ENCODE peak calls at places on chromosomes 2 and 18, in ten cellular contexts. H, C, P, Q, I, B, G, S, T and A are unnamed samples.
A peak's percentile ranks its signal among the peaks of the same experiment; 100 is the strongest.

GRCh38 chr18:36315736-36316135 is 18.2 kb downstream of the FHOD3 start:
- DNase-seq in H (no peak), C (no peak), P (peak; percentile 87), Q (no peak), I (peak; percentile 57), B (no peak), G (no peak), S (peak; percentile 53), T (no peak), A (no peak)

GRCh38 chr2:64716569-64716968 is 62.9 kb upstream of the SERTAD2 start:
- DNase-seq in H (no peak), C (no peak), P (no peak), Q (no peak), I (no peak), B (no peak), G (no peak), S (no peak), T (no peak), A (no peak)

GRCh38 chr2:201643216-201643651 is at the start of gene TMEM237:
- DNase-seq in H (no peak), C (peak; percentile 40), P (peak; percentile 54), Q (peak; percentile 33), I (peak; percentile 63), B (no peak), G (peak; percentile 68), S (peak; percentile 32), T (no peak), A (peak; percentile 79)

GRCh38 chr2:43438858-43439655 is 156.8 kb downstream of the THADA start:
- DNase-seq in H (no peak), C (no peak), P (peak; percentile 41), Q (no peak), I (no peak), B (no peak), G (no peak), S (peak; percentile 39), T (no peak), A (no peak)

GRCh38 chr18:14976736-14977430 is 228.9 kb downstream of the ANKRD30B start:
- DNase-seq in H (no peak), C (no peak), P (no peak), Q (no peak), I (peak; percentile 12), B (no peak), G (no peak), S (no peak), T (no peak), A (no peak)

GRCh38 chr18:37956902-37957301 is 391.3 kb upstream of the CELF4 start:
- DNase-seq in H (no peak), C (no peak), P (no peak), Q (no peak), I (no peak), B (no peak), G (no peak), S (no peak), T (no peak), A (no peak)

GRCh38 chr18:57942493-57942892 is 101.5 kb upstream of the NEDD4L start:
- DNase-seq in H (no peak), C (no peak), P (no peak), Q (no peak), I (no peak), B (no peak), G (no peak), S (no peak), T (no peak), A (no peak)

GRCh38 chr18:10190564-10190963 is 263.9 kb upstream of the APCDD1 start:
- DNase-seq in H (no peak), C (no peak), P (peak; percentile 95), Q (no peak), I (peak; percentile 21), B (no peak), G (no peak), S (no peak), T (no peak), A (no peak)

GRCh38 chr18:48468151-48468550 is 59.0 kb upstream of the ZBTB7C start:
- DNase-seq in H (no peak), C (no peak), P (no peak), Q (no peak), I (no peak), B (no peak), G (no peak), S (no peak), T (no peak), A (no peak)

GRCh38 chr2:61512768-61513398 is 25.3 kb downstream of the XPO1 start:
- DNase-seq in H (no peak), C (no peak), P (no peak), Q (no peak), I (no peak), B (no peak), G (no peak), S (no peak), T (peak; percentile 29), A (no peak)

GRCh38 chr2:74554821-74555531 is 456 bp downstream of the DOK1 start:
- DNase-seq in H (no peak), C (peak; percentile 55), P (peak; percentile 53), Q (peak; percentile 49), I (no peak), B (no peak), G (peak; percentile 66), S (no peak), T (peak; percentile 74), A (peak; percentile 70)

GRCh38 chr2:156339866-156340265 is 7.3 kb upstream of the NR4A2 start:
- DNase-seq in H (no peak), C (no peak), P (no peak), Q (no peak), I (no peak), B (no peak), G (no peak), S (no peak), T (no peak), A (no peak)

GRCh38 chr18:36379426-36379984 is 82.0 kb downstream of the FHOD3 start:
- DNase-seq in H (no peak), C (no peak), P (no peak), Q (no peak), I (no peak), B (no peak), G (no peak), S (no peak), T (no peak), A (no peak)

GRCh38 chr2:37551783-37552182 is 119.7 kb downstream of the CDC42EP3 start:
- DNase-seq in H (no peak), C (no peak), P (no peak), Q (no peak), I (no peak), B (no peak), G (no peak), S (no peak), T (no peak), A (no peak)
- TF ChIP-seq CTCF in H (no peak), C (no peak), P (no peak), Q (no peak), I (no peak), B (no peak), G (no peak), S (no peak), T (no peak), A (no peak)

GRCh38 chr2:102839668-102840388 is 78.0 kb downstream of the TMEM182 start:
- DNase-seq in H (no peak), C (peak; percentile 39), P (peak; percentile 12), Q (peak; percentile 64), I (peak; percentile 24), B (no peak), G (peak; percentile 41), S (peak; percentile 56), T (peak; percentile 32), A (peak; percentile 38)

GRCh38 chr2:102843759-102844443 is 82.1 kb downstream of the TMEM182 start:
- DNase-seq in H (no peak), C (no peak), P (no peak), Q (no peak), I (no peak), B (no peak), G (no peak), S (no peak), T (no peak), A (no peak)

GRCh38 chr2:102844911-102845310 is 83.1 kb downstream of the TMEM182 start:
- DNase-seq in H (no peak), C (no peak), P (no peak), Q (no peak), I (no peak), B (no peak), G (no peak), S (no peak), T (no peak), A (no peak)

GRCh38 chr2:102837626-102838198 is 75.9 kb downstream of the TMEM182 start:
- DNase-seq in H (no peak), C (no peak), P (no peak), Q (no peak), I (no peak), B (no peak), G (no peak), S (no peak), T (no peak), A (no peak)

GRCh38 chr2:102841107-102841840 is 79.4 kb downstream of the TMEM182 start:
- DNase-seq in H (no peak), C (peak; percentile 77), P (peak; percentile 39), Q (peak; percentile 68), I (peak; percentile 25), B (no peak), G (peak; percentile 43), S (peak; percentile 61), T (peak; percentile 53), A (peak; percentile 48)
- TF ChIP-seq CTCF in H (peak; percentile 8), C (no peak), P (peak; percentile 68), Q (peak; percentile 69), I (peak; percentile 49), B (peak; percentile 61), G (peak; percentile 70), S (peak; percentile 63), T (peak; percentile 31), A (peak; percentile 70)

GRCh38 chr2:120960994-120961393 is 225.3 kb downstream of the GLI2 start:
- DNase-seq in H (no peak), C (no peak), P (no peak), Q (no peak), I (no peak), B (no peak), G (no peak), S (no peak), T (no peak), A (no peak)

GRCh38 chr2:120956486-120957156 is 221.0 kb downstream of the GLI2 start:
- DNase-seq in H (no peak), C (peak; percentile 24), P (no peak), Q (no peak), I (no peak), B (no peak), G (no peak), S (no peak), T (no peak), A (no peak)

GRCh38 chr2:120959426-120959825 is 223.8 kb downstream of the GLI2 start:
- DNase-seq in H (no peak), C (no peak), P (peak; percentile 73), Q (no peak), I (peak; percentile 70), B (no peak), G (no peak), S (no peak), T (no peak), A (no peak)

GRCh38 chr2:120957905-120958304 is 222.2 kb downstream of the GLI2 start:
- DNase-seq in H (no peak), C (no peak), P (no peak), Q (no peak), I (no peak), B (no peak), G (no peak), S (no peak), T (no peak), A (no peak)

GRCh38 chr2:120958623-120959366 is 223.1 kb downstream of the GLI2 start:
- DNase-seq in H (no peak), C (peak; percentile 88), P (no peak), Q (peak; percentile 39), I (no peak), B (no peak), G (no peak), S (no peak), T (peak; percentile 27), A (no peak)
- TF ChIP-seq CTCF in H (peak; percentile 18), C (peak; percentile 62), P (peak; percentile 45), Q (peak; percentile 38), I (no peak), B (peak; percentile 31), G (no peak), S (peak; percentile 38), T (no peak), A (peak; percentile 19)

GRCh38 chr18:39571511-39571910 is 2005.9 kb upstream of the CELF4 start:
- DNase-seq in H (no peak), C (no peak), P (peak; percentile 3), Q (no peak), I (no peak), B (no peak), G (peak; percentile 13), S (peak; percentile 64), T (no peak), A (peak; percentile 18)
- TF ChIP-seq CTCF in H (no peak), C (peak; percentile 47), P (peak; percentile 36), Q (peak; percentile 68), I (peak; percentile 12), B (peak; percentile 33), G (peak; percentile 36), S (peak; percentile 43), T (peak; percentile 29), A (peak; percentile 49)